ENCODE peak calls at places on chromosomes 4 and X, in seven cellular contexts. One of them, this sample, is unnamed.

GRCh38 chrX:71198066-71198465 is 25.0 kb upstream of the GJB1 start:
- DNase-seq in NCI-H460: no peak
- DNase-seq in AG08395: no peak
- DNase-seq in amygdala: no peak
- DNase-seq in GM04504: no peak
- DNase-seq in foreskin fibroblast: no peak
- DNase-seq in GM12865: peak
- DNase-seq in this sample: no peak

GRCh38 chrX:55039471-55039870 is 8.7 kb upstream of the ALAS2 start:
- DNase-seq in foreskin fibroblast: no peak
- DNase-seq in NCI-H460: no peak
- DNase-seq in GM12865: no peak
- DNase-seq in GM04504: peak
- DNase-seq in AG08395: no peak
- DNase-seq in amygdala: no peak
- DNase-seq in this sample: no peak

GRCh38 chr4:106301393-106302084 is 14.5 kb downstream of the TBCK start:
- DNase-seq in NCI-H460: no peak
- DNase-seq in AG08395: peak
- DNase-seq in GM04504: no peak
- DNase-seq in foreskin fibroblast: peak
- DNase-seq in amygdala: no peak
- DNase-seq in GM12865: no peak
- DNase-seq in this sample: no peak

GRCh38 chr4:142293536-142293935 is 552.6 kb downstream of the INPP4B start:
- DNase-seq in foreskin fibroblast: no peak
- DNase-seq in GM12865: no peak
- DNase-seq in amygdala: no peak
- DNase-seq in GM04504: no peak
- DNase-seq in NCI-H460: peak
- DNase-seq in AG08395: no peak
- DNase-seq in this sample: no peak

GRCh38 chr4:71411976-71412375 is 73.2 kb downstream of the SLC4A4 start:
- DNase-seq in NCI-H460: no peak
- DNase-seq in AG08395: no peak
- DNase-seq in GM12865: no peak
- DNase-seq in amygdala: no peak
- DNase-seq in GM04504: no peak
- DNase-seq in foreskin fibroblast: no peak
- DNase-seq in this sample: no peak

GRCh38 chrX:134741801-134742200 is 83.5 kb upstream of the PLAC1 start:
- DNase-seq in GM04504: no peak
- DNase-seq in AG08395: no peak
- DNase-seq in GM12865: no peak
- DNase-seq in NCI-H460: no peak
- DNase-seq in foreskin fibroblast: no peak
- DNase-seq in amygdala: no peak
- DNase-seq in this sample: no peak

GRCh38 chr4:5809216-5809776 is 83.6 kb downstream of the CRMP1 start:
- DNase-seq in GM12865: no peak
- DNase-seq in NCI-H460: no peak
- DNase-seq in GM04504: no peak
- DNase-seq in foreskin fibroblast: peak
- DNase-seq in amygdala: no peak
- DNase-seq in AG08395: no peak
- DNase-seq in this sample: peak

GRCh38 chr4:83390965-83391364 is 56.3 kb upstream of the HPSE start:
- DNase-seq in GM04504: no peak
- DNase-seq in NCI-H460: no peak
- DNase-seq in AG08395: no peak
- DNase-seq in foreskin fibroblast: no peak
- DNase-seq in GM12865: no peak
- DNase-seq in amygdala: no peak
- DNase-seq in this sample: no peak